ENCODE peak calls at places on chromosomes 13 and 19, in five cellular contexts. F is activated T-helper 1 cell treated with Interleukin-2 at 50 U/mL for 16 hours; Z is activated CD4-positive, alpha-beta T cell treated with anti-CD3 and anti-CD28 coated beads, Interleukin-2, amount 50 U/mL, for 24 hours; E is LNCaP clone FGC; A is stimulated activated naive CD8-positive, alpha-beta T cell treated with anti-CD3 and anti-CD28 coated beads, Interleukin-15, Interleukin-2, amounts not matched to agents 100 U/mL and 50 U/mL, for 24 hours. H is an unnamed sample.

GRCh38 chr19:11033763-11034162 is 55.5 kb upstream of the LDLR start:
- DNase-seq in Z (no peak), F (no peak), E (no peak), A (no peak), H (no peak)

GRCh38 chr19:18096258-18096657 is 1.3 kb upstream of the MAST3 start:
- DNase-seq in E (no peak), Z (no peak), A (no peak), F (no peak), H (no peak)

GRCh38 chr13:79435549-79435948 is 29.5 kb upstream of the RBM26 start:
- DNase-seq in F (no peak), E (no peak), A (no peak), Z (no peak), H (no peak)

GRCh38 chr19:56348289-56348877 is 33.7 kb upstream of the ZSCAN5A start:
- DNase-seq in Z (no peak), E (no peak), A (peak; percentile 42), F (no peak), H (no peak)

GRCh38 chr19:29263305-29264080 is 50.5 kb upstream of the UQCRFS1 start:
- DNase-seq in E (no peak), Z (peak; percentile 23), A (peak; percentile 64), F (peak; percentile 5), H (no peak)

GRCh38 chr13:71240906-71241305 is 626.1 kb downstream of the DACH1 start:
- DNase-seq in E (no peak), Z (no peak), F (no peak), A (no peak), H (no peak)

GRCh38 chr19:3648037-3648905 is 21.7 kb upstream of the CACTIN start:
- DNase-seq in A (no peak), Z (no peak), F (no peak), E (no peak), H (no peak)

GRCh38 chr19:55494172-55494761 is 6.0 kb downstream of the SSC5D start:
- DNase-seq in F (no peak), E (no peak), A (no peak), Z (no peak), H (no peak)

GRCh38 chr19:50652722-50653121 is 3.5 kb downstream of the C19orf81 start:
- DNase-seq in E (no peak), F (no peak), A (no peak), Z (no peak), H (no peak)

GRCh38 chr13:48144413-48145035 is 49.6 kb upstream of the MED4 start:
- DNase-seq in E (no peak), A (no peak), Z (no peak), F (no peak), H (no peak)

GRCh38 chr13:113654591-113655357 is 3.2 kb downstream of the ATP4B start:
- DNase-seq in A (no peak), E (no peak), Z (no peak), F (no peak), H (no peak)

GRCh38 chr13:39600766-39601165 is 2.2 kb downstream of the LHFPL6 start:
- DNase-seq in Z (no peak), F (no peak), A (no peak), E (no peak), H (no peak)

GRCh38 chr13:107753748-107754147 is 461.6 kb downstream of the LIG4 start:
- DNase-seq in E (no peak), F (no peak), A (no peak), Z (no peak), H (no peak)

GRCh38 chr19:42440357-42441046 is 2.2 kb downstream of the CXCL17 start:
- DNase-seq in E (no peak), A (peak; percentile 90), F (peak; percentile 67), Z (peak; percentile 68), H (peak; percentile 51)

GRCh38 chr19:18292460-18292809 is 11.0 kb upstream of the JUND start:
- DNase-seq in E (no peak), Z (no peak), A (peak; percentile 78), F (no peak), H (no peak)

GRCh38 chr19:29499261-29499920 is 26.4 kb upstream of the VSTM2B start:
- DNase-seq in A (no peak), Z (no peak), F (no peak), E (no peak), H (no peak)

GRCh38 chr19:15180451-15181390 is 20.1 kb downstream of the NOTCH3 start:
- DNase-seq in Z (no peak), E (no peak), F (no peak), A (no peak), H (no peak)

GRCh38 chr13:35093356-35093755 is 151.3 kb downstream of the NBEA start:
- DNase-seq in Z (no peak), F (no peak), A (no peak), E (no peak), H (no peak)

GRCh38 chr13:31264146-31264545 is 64.4 kb downstream of the B3GLCT start:
- DNase-seq in E (no peak), Z (no peak), A (no peak), F (no peak), H (no peak)

GRCh38 chr13:50911937-50912624 is 2.5 kb downstream of the RNASEH2B start:
- DNase-seq in F (peak; percentile 75), Z (peak; percentile 81), A (peak; percentile 96), E (peak; percentile 50), H (peak; percentile 70)

GRCh38 chr19:27846944-27847343 is 1366.0 kb downstream of the UQCRFS1 start:
- DNase-seq in A (no peak), E (no peak), F (no peak), Z (no peak), H (no peak)

GRCh38 chr13:33326723-33327122 is 41.2 kb upstream of the STARD13 start:
- DNase-seq in F (no peak), Z (no peak), A (no peak), E (no peak), H (no peak)

GRCh38 chr13:28837111-28837510 is 17.0 kb downstream of the MTUS2 start:
- DNase-seq in Z (no peak), F (no peak), A (no peak), E (no peak), H (no peak)

GRCh38 chr13:76894401-76895110 is 8.4 kb upstream of the KCTD12 start:
- DNase-seq in A (no peak), F (no peak), Z (no peak), E (no peak), H (no peak)

GRCh38 chr19:36488118-36488815 is 1.1 kb downstream of the ZNF566 start:
- DNase-seq in F (no peak), E (no peak), A (no peak), Z (no peak), H (no peak)

GRCh38 chr19:40283414-40284250 is 1.5 kb downstream of the AKT2 start:
- DNase-seq in E (no peak), Z (no peak), A (no peak), F (no peak), H (no peak)

GRCh38 chr13:80012281-80012680 is 328.6 kb downstream of the SPRY2 start:
- DNase-seq in Z (no peak), A (no peak), E (no peak), F (no peak), H (no peak)

GRCh38 chr19:35306473-35307246 is 14.7 kb downstream of the MAG start:
- DNase-seq in A (no peak), Z (no peak), F (no peak), E (no peak), H (no peak)

GRCh38 chr13:24159921-24160324 is 597 bp upstream of the SPATA13 start:
- DNase-seq in Z (no peak), F (no peak), A (no peak), E (no peak), H (no peak)

GRCh38 chr19:3576696-3577443 is 4.1 kb downstream of the HMG20B start:
- DNase-seq in F (no peak), E (no peak), Z (no peak), A (no peak), H (no peak)

GRCh38 chr13:33017410-33017929 is 1.2 kb downstream of the KL start:
- DNase-seq in E (no peak), A (peak; percentile 30), Z (no peak), F (no peak), H (no peak)

GRCh38 chr13:76799696-76800095 is 86.5 kb downstream of the KCTD12 start:
- DNase-seq in F (no peak), Z (no peak), E (no peak), A (no peak), H (no peak)

GRCh38 chr19:48724796-48725753 is 5.5 kb upstream of the MAMSTR start:
- DNase-seq in F (no peak), E (no peak), A (no peak), Z (no peak), H (peak; percentile 51)

GRCh38 chr19:7159105-7159933 is 89.8 kb downstream of the ZNF557 start:
- DNase-seq in A (no peak), E (no peak), Z (no peak), F (no peak), H (no peak)

GRCh38 chr13:98784666-98785065 is 32.2 kb upstream of the SLC15A1 start:
- DNase-seq in A (no peak), F (no peak), E (no peak), Z (no peak), H (no peak)

GRCh38 chr13:37485766-37486165 is 112.8 kb downstream of the POSTN start:
- DNase-seq in Z (no peak), A (no peak), E (no peak), F (no peak), H (no peak)

GRCh38 chr13:85528578-85529215 is 270.5 kb downstream of the SLITRK6 start:
- DNase-seq in F (no peak), E (no peak), Z (no peak), A (no peak), H (peak; percentile 42)

GRCh38 chr13:66532146-66532545 is 698.0 kb downstream of the PCDH9 start:
- DNase-seq in Z (no peak), F (no peak), E (no peak), A (no peak), H (no peak)

GRCh38 chr19:33395561-33396550 is 22.3 kb downstream of the CEBPG start:
- DNase-seq in Z (no peak), E (no peak), F (no peak), A (no peak), H (no peak)